ENCODE peak calls at places on chromosomes 11 and 22, in ten cellular contexts. One of them, this sample, is unnamed.

GRCh38 chr22:30445438-30445936 is 19.9 kb downstream of the MTFP1 start:
- DNase-seq in hepatocyte: no peak
- DNase-seq in HepG2: peak
- DNase-seq in SJSA1: no peak
- DNase-seq in BE2C: no peak
- DNase-seq in lower leg skin: no peak
- DNase-seq in lower lobe of right lung: no peak
- DNase-seq in pancreas: no peak
- DNase-seq in heart left ventricle: no peak
- DNase-seq in ascending aorta: no peak
- DNase-seq in this sample: no peak

GRCh38 chr22:50136431-50137047 is 34.0 kb upstream of the PANX2 start:
- DNase-seq in hepatocyte: no peak
- DNase-seq in HepG2: no peak
- DNase-seq in SJSA1: no peak
- DNase-seq in BE2C: no peak
- DNase-seq in lower leg skin: no peak
- DNase-seq in lower lobe of right lung: no peak
- DNase-seq in pancreas: no peak
- DNase-seq in heart left ventricle: no peak
- DNase-seq in ascending aorta: no peak
- DNase-seq in this sample: no peak

GRCh38 chr11:112806256-112806655 is 155.0 kb upstream of the NCAM1 start:
- DNase-seq in hepatocyte: no peak
- DNase-seq in HepG2: no peak
- DNase-seq in SJSA1: no peak
- DNase-seq in BE2C: no peak
- DNase-seq in lower leg skin: no peak
- DNase-seq in lower lobe of right lung: no peak
- DNase-seq in pancreas: no peak
- DNase-seq in heart left ventricle: no peak
- DNase-seq in ascending aorta: no peak
- DNase-seq in this sample: no peak

GRCh38 chr22:25061605-25062377 is 109.3 kb downstream of the KIAA1671 start:
- DNase-seq in hepatocyte: no peak
- DNase-seq in HepG2: no peak
- DNase-seq in SJSA1: no peak
- DNase-seq in BE2C: no peak
- DNase-seq in lower leg skin: no peak
- DNase-seq in lower lobe of right lung: no peak
- DNase-seq in pancreas: peak
- DNase-seq in heart left ventricle: no peak
- DNase-seq in ascending aorta: no peak
- DNase-seq in this sample: no peak

GRCh38 chr11:79973701-79974626 is 533.1 kb upstream of the TENM4 start:
- DNase-seq in hepatocyte: no peak
- DNase-seq in HepG2: no peak
- DNase-seq in SJSA1: no peak
- DNase-seq in BE2C: no peak
- DNase-seq in lower leg skin: no peak
- DNase-seq in lower lobe of right lung: no peak
- DNase-seq in pancreas: no peak
- DNase-seq in heart left ventricle: no peak
- DNase-seq in ascending aorta: no peak
- DNase-seq in this sample: no peak

GRCh38 chr11:64095286-64095825 is 59.6 kb downstream of the FLRT1 start:
- DNase-seq in hepatocyte: no peak
- DNase-seq in HepG2: no peak
- DNase-seq in SJSA1: no peak
- DNase-seq in BE2C: no peak
- DNase-seq in lower leg skin: no peak
- DNase-seq in lower lobe of right lung: no peak
- DNase-seq in pancreas: no peak
- DNase-seq in heart left ventricle: no peak
- DNase-seq in ascending aorta: no peak
- DNase-seq in this sample: no peak

GRCh38 chr11:25159341-25159740 is 662.5 kb downstream of the LUZP2 start:
- DNase-seq in hepatocyte: no peak
- DNase-seq in HepG2: no peak
- DNase-seq in SJSA1: no peak
- DNase-seq in BE2C: no peak
- DNase-seq in lower leg skin: no peak
- DNase-seq in lower lobe of right lung: no peak
- DNase-seq in pancreas: no peak
- DNase-seq in heart left ventricle: no peak
- DNase-seq in ascending aorta: no peak
- DNase-seq in this sample: peak

GRCh38 chr11:100188137-100188783 is 498.8 kb upstream of the ARHGAP42 start:
- DNase-seq in hepatocyte: no peak
- DNase-seq in HepG2: no peak
- DNase-seq in SJSA1: no peak
- DNase-seq in BE2C: no peak
- DNase-seq in lower leg skin: no peak
- DNase-seq in lower lobe of right lung: no peak
- DNase-seq in pancreas: no peak
- DNase-seq in heart left ventricle: no peak
- DNase-seq in ascending aorta: no peak
- DNase-seq in this sample: no peak

GRCh38 chr11:133711545-133711944 is 133.8 kb downstream of the SPATA19 start:
- DNase-seq in hepatocyte: no peak
- DNase-seq in HepG2: no peak
- DNase-seq in SJSA1: no peak
- DNase-seq in BE2C: no peak
- DNase-seq in lower leg skin: no peak
- DNase-seq in lower lobe of right lung: no peak
- DNase-seq in pancreas: no peak
- DNase-seq in heart left ventricle: no peak
- DNase-seq in ascending aorta: no peak
- DNase-seq in this sample: no peak

GRCh38 chr11:113514856-113515255 is 39.7 kb upstream of the DRD2 start:
- DNase-seq in hepatocyte: no peak
- DNase-seq in HepG2: no peak
- DNase-seq in SJSA1: no peak
- DNase-seq in BE2C: no peak
- DNase-seq in lower leg skin: no peak
- DNase-seq in lower lobe of right lung: no peak
- DNase-seq in pancreas: no peak
- DNase-seq in heart left ventricle: no peak
- DNase-seq in ascending aorta: no peak
- DNase-seq in this sample: no peak

GRCh38 chr11:88175004-88175706 is at the start of gene RAB38:
- DNase-seq in hepatocyte: peak
- DNase-seq in HepG2: no peak
- DNase-seq in SJSA1: no peak
- DNase-seq in BE2C: peak
- DNase-seq in lower leg skin: peak
- DNase-seq in lower lobe of right lung: peak
- DNase-seq in pancreas: peak
- DNase-seq in heart left ventricle: peak
- DNase-seq in ascending aorta: no peak
- DNase-seq in this sample: no peak

GRCh38 chr11:46100670-46101069 is 20.6 kb downstream of the PHF21A start:
- DNase-seq in hepatocyte: no peak
- DNase-seq in HepG2: no peak
- DNase-seq in SJSA1: no peak
- DNase-seq in BE2C: no peak
- DNase-seq in lower leg skin: no peak
- DNase-seq in lower lobe of right lung: no peak
- DNase-seq in pancreas: no peak
- DNase-seq in heart left ventricle: no peak
- DNase-seq in ascending aorta: no peak
- DNase-seq in this sample: no peak

GRCh38 chr11:34395916-34396555 is 38.2 kb upstream of the ABTB2 start:
- DNase-seq in hepatocyte: no peak
- DNase-seq in HepG2: no peak
- DNase-seq in SJSA1: peak
- DNase-seq in BE2C: no peak
- DNase-seq in lower leg skin: no peak
- DNase-seq in lower lobe of right lung: no peak
- DNase-seq in pancreas: no peak
- DNase-seq in heart left ventricle: no peak
- DNase-seq in ascending aorta: no peak
- DNase-seq in this sample: peak

GRCh38 chr11:57358543-57358961 is 20.4 kb downstream of the P2RX3 start:
- DNase-seq in hepatocyte: peak
- DNase-seq in HepG2: no peak
- DNase-seq in SJSA1: no peak
- DNase-seq in BE2C: no peak
- DNase-seq in lower leg skin: no peak
- DNase-seq in lower lobe of right lung: no peak
- DNase-seq in pancreas: no peak
- DNase-seq in heart left ventricle: no peak
- DNase-seq in ascending aorta: no peak
- DNase-seq in this sample: no peak

GRCh38 chr22:17912942-17913704 is 111.2 kb downstream of the MICAL3 start:
- DNase-seq in hepatocyte: no peak
- DNase-seq in HepG2: no peak
- DNase-seq in SJSA1: no peak
- DNase-seq in BE2C: no peak
- DNase-seq in lower leg skin: no peak
- DNase-seq in lower lobe of right lung: no peak
- DNase-seq in pancreas: no peak
- DNase-seq in heart left ventricle: no peak
- DNase-seq in ascending aorta: no peak
- DNase-seq in this sample: no peak

GRCh38 chr11:130513132-130513531 is 64.7 kb downstream of the ADAMTS15 start:
- DNase-seq in hepatocyte: no peak
- DNase-seq in HepG2: no peak
- DNase-seq in SJSA1: no peak
- DNase-seq in BE2C: peak
- DNase-seq in lower leg skin: no peak
- DNase-seq in lower lobe of right lung: no peak
- DNase-seq in pancreas: no peak
- DNase-seq in heart left ventricle: peak
- DNase-seq in ascending aorta: no peak
- DNase-seq in this sample: peak

GRCh38 chr11:21567628-21568290 is 625.1 kb upstream of the ANO5 start:
- DNase-seq in hepatocyte: peak
- DNase-seq in HepG2: no peak
- DNase-seq in SJSA1: no peak
- DNase-seq in BE2C: no peak
- DNase-seq in lower leg skin: no peak
- DNase-seq in lower lobe of right lung: no peak
- DNase-seq in pancreas: no peak
- DNase-seq in heart left ventricle: no peak
- DNase-seq in ascending aorta: no peak
- DNase-seq in this sample: no peak

GRCh38 chr11:131688056-131688693 is 317.8 kb downstream of the NTM start:
- DNase-seq in hepatocyte: peak
- DNase-seq in HepG2: peak
- DNase-seq in SJSA1: peak
- DNase-seq in BE2C: peak
- DNase-seq in lower leg skin: no peak
- DNase-seq in lower lobe of right lung: peak
- DNase-seq in pancreas: peak
- DNase-seq in heart left ventricle: peak
- DNase-seq in ascending aorta: no peak
- DNase-seq in this sample: peak

GRCh38 chr11:94511932-94512781 is at the start of gene C11orf97:
- DNase-seq in hepatocyte: peak
- DNase-seq in HepG2: peak
- DNase-seq in SJSA1: peak
- DNase-seq in BE2C: peak
- DNase-seq in lower leg skin: no peak
- DNase-seq in lower lobe of right lung: peak
- DNase-seq in pancreas: peak
- DNase-seq in heart left ventricle: peak
- DNase-seq in ascending aorta: no peak
- DNase-seq in this sample: peak
- H3K4me3 ChIP-seq in hepatocyte: peak
- H3K4me3 ChIP-seq in HepG2: peak
- H3K4me3 ChIP-seq in SJSA1: peak
- H3K4me3 ChIP-seq in BE2C: peak
- H3K4me3 ChIP-seq in lower leg skin: peak
- H3K4me3 ChIP-seq in lower lobe of right lung: peak
- H3K4me3 ChIP-seq in pancreas: peak
- H3K4me3 ChIP-seq in heart left ventricle: peak
- H3K4me3 ChIP-seq in ascending aorta: peak
- H3K4me3 ChIP-seq in this sample: peak

DNA sequence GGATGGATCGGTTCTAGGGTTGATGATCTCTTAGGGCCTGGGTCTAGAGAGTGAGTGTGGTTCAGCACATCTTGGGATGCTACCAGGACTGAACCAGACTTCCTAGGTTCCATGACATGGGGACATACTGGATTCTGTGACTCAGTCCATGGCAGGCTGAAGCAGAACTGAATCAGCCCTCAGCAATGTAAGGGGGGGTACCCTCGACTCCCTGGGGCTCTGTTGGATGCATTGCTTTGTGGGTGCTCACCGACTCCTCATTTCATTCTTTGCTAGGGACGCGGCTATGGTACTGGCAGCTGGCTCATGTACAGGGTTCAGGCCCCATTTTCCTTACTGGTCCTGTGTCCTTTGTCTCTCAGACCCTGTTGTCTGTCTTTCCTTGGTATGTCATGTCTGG is 733 bp upstream of the GRAMD1B start:
- DNase-seq in hepatocyte: no peak
- DNase-seq in HepG2: no peak
- DNase-seq in SJSA1: no peak
- DNase-seq in BE2C: no peak
- DNase-seq in lower leg skin: no peak
- DNase-seq in lower lobe of right lung: no peak
- DNase-seq in pancreas: no peak
- DNase-seq in heart left ventricle: no peak
- DNase-seq in ascending aorta: no peak
- DNase-seq in this sample: peak
- H3K4me3 ChIP-seq in hepatocyte: no peak
- H3K4me3 ChIP-seq in HepG2: no peak
- H3K4me3 ChIP-seq in SJSA1: no peak
- H3K4me3 ChIP-seq in BE2C: no peak
- H3K4me3 ChIP-seq in lower leg skin: no peak
- H3K4me3 ChIP-seq in lower lobe of right lung: no peak
- H3K4me3 ChIP-seq in pancreas: no peak
- H3K4me3 ChIP-seq in heart left ventricle: no peak
- H3K4me3 ChIP-seq in ascending aorta: no peak
- H3K4me3 ChIP-seq in this sample: no peak

DNA sequence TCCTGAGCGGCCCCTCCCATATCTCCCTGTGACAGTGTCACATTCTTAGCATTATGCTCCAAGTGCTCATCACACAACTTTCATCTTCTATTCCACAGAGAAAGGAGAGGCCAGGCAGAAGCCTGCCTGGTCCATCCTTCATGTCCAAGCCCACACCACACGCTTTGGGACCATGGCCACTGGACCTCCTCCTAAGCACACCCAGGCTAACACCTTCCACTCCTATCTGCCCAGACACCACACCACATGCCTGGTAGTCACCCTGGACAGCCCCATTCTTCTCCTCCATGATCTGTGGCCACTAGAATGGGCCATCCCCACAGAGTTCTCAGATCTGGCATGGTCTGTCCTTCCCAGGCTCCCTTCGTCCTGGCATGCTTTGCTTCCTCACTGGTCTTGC is 55.3 kb downstream of the HIRA start:
- DNase-seq in hepatocyte: no peak
- DNase-seq in HepG2: no peak
- DNase-seq in SJSA1: no peak
- DNase-seq in BE2C: no peak
- DNase-seq in lower leg skin: no peak
- DNase-seq in lower lobe of right lung: no peak
- DNase-seq in pancreas: peak
- DNase-seq in heart left ventricle: no peak
- DNase-seq in ascending aorta: no peak
- DNase-seq in this sample: no peak
- H3K4me3 ChIP-seq in hepatocyte: no peak
- H3K4me3 ChIP-seq in HepG2: no peak
- H3K4me3 ChIP-seq in SJSA1: no peak
- H3K4me3 ChIP-seq in BE2C: no peak
- H3K4me3 ChIP-seq in lower leg skin: no peak
- H3K4me3 ChIP-seq in lower lobe of right lung: no peak
- H3K4me3 ChIP-seq in pancreas: no peak
- H3K4me3 ChIP-seq in heart left ventricle: no peak
- H3K4me3 ChIP-seq in ascending aorta: no peak
- H3K4me3 ChIP-seq in this sample: no peak

GRCh38 chr22:19143212-19143611 is 1.2 kb downstream of the ESS2 start:
- DNase-seq in hepatocyte: no peak
- DNase-seq in HepG2: no peak
- DNase-seq in SJSA1: no peak
- DNase-seq in BE2C: no peak
- DNase-seq in lower leg skin: no peak
- DNase-seq in lower lobe of right lung: no peak
- DNase-seq in pancreas: no peak
- DNase-seq in heart left ventricle: no peak
- DNase-seq in ascending aorta: no peak
- DNase-seq in this sample: no peak
- H3K4me3 ChIP-seq in hepatocyte: no peak
- H3K4me3 ChIP-seq in HepG2: peak
- H3K4me3 ChIP-seq in SJSA1: peak
- H3K4me3 ChIP-seq in BE2C: peak
- H3K4me3 ChIP-seq in lower leg skin: no peak
- H3K4me3 ChIP-seq in lower lobe of right lung: peak
- H3K4me3 ChIP-seq in pancreas: no peak
- H3K4me3 ChIP-seq in heart left ventricle: peak
- H3K4me3 ChIP-seq in ascending aorta: peak
- H3K4me3 ChIP-seq in this sample: peak

This sample was measured in MG63.